ENCODE peak calls at places on chromosomes 16 and 17, in four cellular contexts. P is thoracic aorta, I is endothelial cell of umbilical vein, T is endodermal cell. K is an unnamed sample.

GRCh38 chr16:72049110-72049509 is 5.2 kb upstream of the HP start:
- DNase-seq in P (no peak), I (no peak), T (no peak), K (no peak)

GRCh38 chr17:52470553-52470952 is 312.0 kb upstream of the CA10 start:
- DNase-seq in T (no peak), I (no peak), P (no peak), K (no peak)

GRCh38 chr16:14309001-14309886 is 238.1 kb downstream of the MRTFB start:
- DNase-seq in P (no peak), I (no peak), T (peak; percentile 85), K (no peak)

GRCh38 chr16:30068750-30069574 is 3.4 kb downstream of the ALDOA start:
- DNase-seq in I (peak; percentile 46), T (peak; percentile 79), P (no peak), K (peak; percentile 54)

GRCh38 chr17:55454906-55455474 is 33.4 kb upstream of the MMD start:
- DNase-seq in I (no peak), T (no peak), P (no peak), K (peak; percentile 60)

GRCh38 chr16:49781401-49781800 is 74.5 kb downstream of the ZNF423 start:
- DNase-seq in P (no peak), T (no peak), I (no peak), K (no peak)

GRCh38 chr17:6465206-6466003 is 21.1 kb downstream of the PIMREG start:
- DNase-seq in I (no peak), P (no peak), T (no peak), K (no peak)

GRCh38 chr17:58679263-58680037 is 12.4 kb downstream of the TEX14 start:
- DNase-seq in I (no peak), P (no peak), T (peak; percentile 71), K (peak; percentile 29)

GRCh38 chr16:49443576-49443975 is 70.0 kb downstream of the C16orf78 start:
- DNase-seq in T (no peak), P (no peak), I (no peak), K (no peak)

GRCh38 chr17:66747561-66748275 is 87.2 kb upstream of the CACNG5 start:
- DNase-seq in T (no peak), P (no peak), I (no peak), K (peak; percentile 37)

GRCh38 chr17:22128723-22129122 is 436.4 kb downstream of the KCNJ18 start:
- DNase-seq in P (no peak), T (no peak), I (no peak), K (no peak)

GRCh38 chr16:60091479-60091878 is 1357.4 kb upstream of the GOT2 start:
- DNase-seq in I (peak; percentile 88), P (no peak), T (no peak), K (peak; percentile 54)

GRCh38 chr16:23877107-23878070 is 41.6 kb downstream of the PRKCB start:
- DNase-seq in T (peak; percentile 53), I (no peak), P (no peak), K (peak; percentile 48)

GRCh38 chr16:86306811-86307517 is 203.4 kb upstream of the FOXF1 start:
- DNase-seq in I (no peak), T (no peak), P (no peak), K (no peak)

GRCh38 chr16:76386784-76387183 is 109.6 kb downstream of the CNTNAP4 start:
- DNase-seq in T (no peak), P (no peak), I (no peak), K (peak; percentile 3)

GRCh38 chr17:31074772-31075538 is 19.8 kb upstream of the NF1 start:
- DNase-seq in P (no peak), I (no peak), T (peak; percentile 90), K (peak; percentile 73)

GRCh38 chr16:61233718-61234117 is 802.5 kb downstream of the CDH8 start:
- DNase-seq in P (no peak), T (no peak), I (no peak), K (peak; percentile 92)

GRCh38 chr17:81537343-81537855 is 9.2 kb downstream of the FSCN2 start:
- DNase-seq in P (no peak), I (no peak), T (peak; percentile 95), K (no peak)

GRCh38 chr16:85908889-85909584 is 10.1 kb downstream of the IRF8 start:
- DNase-seq in T (no peak), P (no peak), I (no peak), K (no peak)

GRCh38 chr17:77408284-77408683 is 267.5 kb downstream of the SEC14L1 start:
- DNase-seq in P (no peak), I (no peak), T (no peak), K (no peak)

GRCh38 chr16:16076400-16076901 is 127.0 kb downstream of the ABCC1 start:
- DNase-seq in I (no peak), P (no peak), T (no peak), K (no peak)

GRCh38 chr17:72191356-72191755 is 70.5 kb downstream of the SOX9 start:
- DNase-seq in P (no peak), I (no peak), T (peak; percentile 33), K (no peak)

GRCh38 chr16:30602595-30603277 is 7.5 kb downstream of the ZNF689 start:
- DNase-seq in P (no peak), I (no peak), T (no peak), K (peak; percentile 34)

GRCh38 chr16:19114359-19115147 is 789 bp downstream of the ITPRIPL2 start:
- DNase-seq in I (peak; percentile 79), P (no peak), T (peak; percentile 87), K (peak; percentile 57)
- H3K4me1 ChIP-seq in I (peaks cover 46% of the 10 kb centered on the region), P (peaks cover 52% of the 10 kb centered on the region), T (peaks cover 20% of the 10 kb centered on the region), K (peaks cover 42% of the 10 kb centered on the region)

DNA sequence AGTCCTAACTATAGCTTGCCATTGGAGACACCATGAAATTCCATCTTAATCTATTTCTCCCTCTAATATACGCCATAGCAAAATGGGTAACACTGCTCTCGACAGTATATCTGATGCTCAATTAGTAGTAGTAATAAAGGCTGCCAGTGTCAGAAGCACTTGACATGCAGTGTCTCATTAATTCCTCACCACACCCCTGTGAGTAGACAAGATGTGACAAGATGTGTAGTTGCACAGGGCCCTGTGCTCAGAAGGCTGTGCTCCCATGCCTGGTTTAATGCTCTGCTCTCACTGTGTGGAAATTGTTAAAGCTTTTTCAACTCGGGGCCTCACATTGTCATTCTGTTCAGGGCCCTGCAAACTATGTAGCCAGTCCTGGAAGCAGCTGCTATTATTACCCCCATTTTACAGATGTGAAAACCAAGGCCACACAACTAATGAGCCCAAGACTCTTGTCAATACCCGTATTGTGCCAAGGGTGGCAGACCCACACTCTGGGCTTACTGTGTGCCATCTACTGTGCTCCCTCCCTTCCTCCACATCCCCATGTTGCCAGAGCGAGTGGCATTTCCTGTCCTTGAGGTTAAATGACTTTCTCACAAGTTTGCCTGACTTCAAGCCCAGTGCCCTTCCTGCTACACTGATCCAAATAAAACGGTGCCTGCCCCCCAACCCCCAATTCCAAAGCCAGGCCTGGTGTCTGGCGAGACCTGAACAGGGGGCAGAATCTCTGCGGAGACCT is 287.3 kb upstream of the CCL2 start:
- DNase-seq in T (no peak), P (no peak), I (no peak), K (no peak)
- H3K4me1 ChIP-seq in T (peaks cover 19% of the 10 kb centered on the region), P (no peaks in the 10 kb centered on the region), I (no peaks in the 10 kb centered on the region), K (no peaks in the 10 kb centered on the region)

GRCh38 chr16:58120216-58120615 is 9.0 kb downstream of the CFAP20 start:
- DNase-seq in T (no peak), I (peak; percentile 46), P (no peak), K (no peak)
- H3K4me1 ChIP-seq in T (peaks cover 6% of the 10 kb centered on the region), I (peaks cover 28% of the 10 kb centered on the region), P (peaks cover 58% of the 10 kb centered on the region), K (peaks cover 47% of the 10 kb centered on the region)

DNA sequence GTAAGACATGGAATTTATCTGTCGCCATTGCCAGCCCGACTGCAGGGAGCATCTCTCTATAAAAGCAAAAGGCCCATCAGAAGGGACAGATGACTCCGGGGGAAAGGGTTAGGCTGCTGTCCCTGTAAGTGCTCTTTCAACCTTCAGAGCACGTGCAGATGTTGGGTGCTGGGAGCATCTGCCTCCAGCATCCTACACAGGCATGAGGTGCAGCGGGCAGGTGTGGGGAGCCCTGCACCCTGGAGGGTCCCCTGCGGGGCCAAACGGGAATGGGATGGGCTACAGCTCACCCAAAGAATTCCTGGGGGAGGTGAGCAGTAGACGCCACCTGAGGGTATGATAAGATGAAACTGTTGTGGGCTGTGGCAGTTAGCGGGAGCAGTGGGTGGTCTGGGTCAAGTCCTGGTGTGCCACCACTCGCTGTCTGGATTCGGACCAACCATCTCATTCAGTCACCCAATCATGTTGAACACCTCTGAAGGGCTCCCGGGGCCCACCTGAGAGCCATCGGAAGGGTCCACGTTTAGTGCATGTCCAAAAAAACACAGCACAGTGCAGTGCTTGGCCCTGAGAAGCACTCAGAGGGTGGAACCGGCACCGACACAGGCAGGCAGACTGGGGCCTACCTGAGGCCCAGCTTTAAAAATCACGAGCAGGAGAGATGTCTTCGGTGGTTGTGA is 3.8 kb downstream of the SMCR8 start:
- DNase-seq in I (no peak), P (no peak), T (peak; percentile 50), K (no peak)
- H3K4me1 ChIP-seq in I (peaks cover 18% of the 10 kb centered on the region), P (peaks cover 51% of the 10 kb centered on the region), T (peaks cover 17% of the 10 kb centered on the region), K (peaks cover 16% of the 10 kb centered on the region)

GRCh38 chr17:40103742-40104095 is 3.3 kb upstream of the NR1D1 start:
- DNase-seq in T (no peak), P (no peak), I (no peak), K (no peak)
- H3K4me1 ChIP-seq in T (peaks cover 14% of the 10 kb centered on the region), P (peaks cover 74% of the 10 kb centered on the region), I (peaks cover 39% of the 10 kb centered on the region), K (peaks cover 28% of the 10 kb centered on the region)

GRCh38 chr17:50421308-50422031 is 4.5 kb upstream of the ACSF2 start:
- DNase-seq in I (peak; percentile 65), P (no peak), T (no peak), K (peak; percentile 85)
- H3K4me1 ChIP-seq in I (peaks cover 34% of the 10 kb centered on the region), P (peaks cover 27% of the 10 kb centered on the region), T (peaks cover 6% of the 10 kb centered on the region), K (peaks cover 44% of the 10 kb centered on the region)

K was measured in A673.